ENCODE peak calls at places on chromosomes 4 and X, in eight cellular contexts. P is pons; G is stimulated activated CD4-positive, alpha-beta T cell treated with anti-CD3 and anti-CD28 coated beads, Interleukin-15, amount 100 ng/mL, for 1 hour; D is activated T-helper 1 cell treated with anti-CD3 and anti-CD28 coated beads, Interleukin-2, amount 50 U/mL, for 16 hours; Y is stimulated activated naive CD8-positive, alpha-beta T cell treated with anti-CD3 and anti-CD28 coated beads, Interleukin-15, amount 100 ng/mL, for 72 hours; Q is hypothalamus; R is heart left ventricle; F is thoracic aorta. L is an unnamed sample.

GRCh38 chrX:154373340-154374306 is 811 bp downstream of the FLNA start:
- DNase-seq in P (peak), G (no peak), D (no peak), Y (no peak), Q (peak), R (peak), F (no peak), L (peak)

GRCh38 chr4:101835121-101835904 is 44.8 kb downstream of the BANK1 start:
- DNase-seq in P (peak), G (no peak), D (no peak), Y (no peak), Q (peak), R (no peak), F (no peak), L (peak)

GRCh38 chr4:179095585-179096228 is 1653.5 kb upstream of the AGA start:
- DNase-seq in P (peak), G (no peak), D (no peak), Y (no peak), Q (peak), R (no peak), F (no peak), L (peak)

GRCh38 chr4:138540056-138540800 is 298.1 kb upstream of the SLC7A11 start:
- DNase-seq in P (no peak), G (no peak), D (no peak), Y (no peak), Q (no peak), R (no peak), F (no peak), L (no peak)

GRCh38 chr4:162201673-162202072 is 37.9 kb upstream of the FSTL5 start:
- DNase-seq in P (no peak), G (no peak), D (no peak), Y (no peak), Q (no peak), R (no peak), F (no peak), L (no peak)

GRCh38 chr4:851701-852430 is 25.9 kb upstream of the CPLX1 start:
- DNase-seq in P (no peak), G (no peak), D (no peak), Y (no peak), Q (no peak), R (no peak), F (no peak), L (no peak)

GRCh38 chr4:109275346-109275745 is 27.1 kb downstream of the COL25A1 start:
- DNase-seq in P (no peak), G (no peak), D (no peak), Y (no peak), Q (no peak), R (no peak), F (no peak), L (no peak)

GRCh38 chrX:114619874-114620273 is 36.0 kb downstream of the HTR2C start:
- DNase-seq in P (no peak), G (no peak), D (no peak), Y (no peak), Q (no peak), R (no peak), F (no peak), L (no peak)

GRCh38 chr4:79141530-79141929 is 184.3 kb downstream of the NAA11 start:
- DNase-seq in P (no peak), G (no peak), D (no peak), Y (no peak), Q (no peak), R (no peak), F (no peak), L (no peak)

GRCh38 chrX:18026171-18026570 is 165.1 kb upstream of the RAI2 start:
- DNase-seq in P (no peak), G (no peak), D (no peak), Y (no peak), Q (no peak), R (peak), F (no peak), L (peak)

GRCh38 chrX:131068945-131069719 is 11.0 kb downstream of the ARHGAP36 start:
- DNase-seq in P (peak), G (no peak), D (no peak), Y (peak), Q (peak), R (no peak), F (no peak), L (no peak)

GRCh38 chrX:82748901-82749505 is 759.1 kb upstream of the POU3F4 start:
- DNase-seq in P (no peak), G (no peak), D (no peak), Y (no peak), Q (no peak), R (no peak), F (no peak), L (no peak)

GRCh38 chrX:148133099-148133725 is 152.1 kb downstream of the FMR1NB start:
- DNase-seq in P (peak), G (no peak), D (no peak), Y (no peak), Q (no peak), R (no peak), F (no peak), L (no peak)

GRCh38 chr4:159220353-159220752 is 117.5 kb downstream of the RAPGEF2 start:
- DNase-seq in P (no peak), G (no peak), D (no peak), Y (no peak), Q (no peak), R (no peak), F (no peak), L (no peak)

GRCh38 chrX:16120431-16120830 is 2.9 kb upstream of the GRPR start:
- DNase-seq in P (no peak), G (no peak), D (no peak), Y (no peak), Q (no peak), R (no peak), F (no peak), L (no peak)

GRCh38 chr4:112509243-112510190 is 6.5 kb downstream of the NEUROG2 start:
- DNase-seq in P (no peak), G (no peak), D (no peak), Y (no peak), Q (no peak), R (no peak), F (no peak), L (no peak)

GRCh38 chr4:143482753-143483362 is 30.6 kb upstream of the SMARCA5 start:
- DNase-seq in P (peak), G (no peak), D (no peak), Y (no peak), Q (peak), R (no peak), F (no peak), L (peak)

L was measured in adrenal gland.